ENCODE peak calls at places on chromosomes 11 and 22, in ten cellular contexts. W is activated effector memory CD4-positive, alpha-beta T cell treated with anti-CD3 and anti-CD28 coated beads, Interleukin-2, amount 50 U/mL, for 16 hours; S is cardiac septum; T is stimulated activated effector memory CD8-positive, alpha-beta T cell treated with anti-CD3 and anti-CD28 coated beads, Interleukin-12 subunit alpha, Interleukin-12 subunit beta, amount 100 ng/mL, for 72 hours; V is psoas muscle; Y is NCI-H1092 treated with DMSO at 0.1 percent for 48 hours; C is tibial artery; L is NCI-H774; M is HT1080; A is RCC 7860. E is an unnamed sample.

GRCh38 chr11:16925495-16926065 is 88.6 kb downstream of the PLEKHA7 start:
- DNase-seq in W (no peak), A (peak), L (peak), C (no peak), V (peak), S (peak), Y (peak), M (peak), T (no peak), E (no peak)

GRCh38 chr11:106828576-106828975 is 189.7 kb downstream of the GUCY1A2 start:
- DNase-seq in S (no peak), C (no peak), W (no peak), L (no peak), A (no peak), T (no peak), Y (no peak), V (no peak), M (no peak), E (no peak)

GRCh38 chr22:17269224-17269606 is 50.0 kb upstream of the ADA2 start:
- DNase-seq in Y (peak), S (no peak), C (no peak), W (no peak), V (no peak), T (no peak), A (no peak), M (no peak), L (no peak), E (no peak)

GRCh38 chr11:77800445-77800844 is 20.1 kb downstream of the RSF1 start:
- DNase-seq in T (no peak), A (no peak), L (no peak), S (no peak), M (no peak), C (no peak), Y (no peak), V (no peak), W (no peak), E (no peak)

GRCh38 chr11:75159081-75159953 is 8.4 kb downstream of the SLCO2B1 start:
- DNase-seq in C (no peak), L (no peak), M (no peak), V (no peak), W (no peak), Y (no peak), T (no peak), A (no peak), S (no peak), E (no peak)

GRCh38 chr22:20219667-20220628 is 48.2 kb downstream of the RTN4R start:
- DNase-seq in A (no peak), V (no peak), C (no peak), M (no peak), T (no peak), L (peak), W (no peak), Y (no peak), S (no peak), E (no peak)

GRCh38 chr11:125301301-125301700 is 136.8 kb downstream of the PKNOX2 start:
- DNase-seq in T (no peak), V (no peak), M (no peak), C (no peak), A (no peak), W (no peak), Y (peak), S (no peak), L (no peak), E (no peak)

GRCh38 chr11:133382217-133382746 is 150.0 kb downstream of the OPCML start:
- DNase-seq in L (no peak), Y (peak), C (no peak), V (no peak), S (no peak), T (no peak), M (no peak), W (no peak), A (no peak), E (no peak)

GRCh38 chr11:22491826-22492225 is 133.8 kb downstream of the FANCF start:
- DNase-seq in L (peak), M (no peak), W (no peak), Y (peak), V (no peak), A (no peak), S (no peak), T (no peak), C (no peak), E (no peak)

GRCh38 chr11:27282141-27282590 is 80.8 kb downstream of the CCDC34 start:
- DNase-seq in V (peak), W (no peak), L (no peak), C (peak), T (no peak), A (peak), M (peak), Y (no peak), S (no peak), E (no peak)

GRCh38 chr11:18091731-18092130 is 14.2 kb downstream of the SAAL1 start:
- DNase-seq in S (no peak), M (no peak), A (no peak), C (no peak), W (no peak), L (no peak), T (no peak), V (no peak), Y (no peak), E (no peak)

GRCh38 chr11:129814244-129814992 is 1.2 kb upstream of the TMEM45B start:
- DNase-seq in T (peak), Y (no peak), M (no peak), W (peak), S (no peak), L (no peak), C (no peak), V (no peak), A (no peak), E (no peak)

GRCh38 chr22:45317551-45318167 is 7.9 kb downstream of the FAM118A start:
- DNase-seq in M (no peak), Y (no peak), C (peak), S (no peak), L (no peak), V (peak), A (no peak), T (peak), W (no peak), E (peak)

E was measured in midbrain.